ENCODE peak calls at places on chromosomes 6 and 20, in four cellular contexts. K is Panc1, Y is neural progenitor cell, S is brain microvascular endothelial cell. W is an unnamed sample.
A peak's percentile ranks its signal among the peaks of the same experiment; 100 is the strongest.

GRCh38 chr20:60332523-60332922 is 374.3 kb downstream of the CDH26 start:
- DNase-seq in S (no peak), K (no peak), Y (no peak), W (no peak)

GRCh38 chr6:70172252-70172651 is 130.6 kb downstream of the COL9A1 start:
- DNase-seq in S (no peak), K (no peak), Y (no peak), W (no peak)

GRCh38 chr6:79466222-79466834 is 70.9 kb downstream of the LCA5 start:
- DNase-seq in Y (peak; percentile 6), S (no peak), K (no peak), W (no peak)

GRCh38 chr6:39937686-39938333 is 3.5 kb upstream of the MOCS1 start:
- DNase-seq in S (no peak), K (no peak), Y (no peak), W (no peak)

GRCh38 chr20:19338960-19339359 is 126.5 kb downstream of the SLC24A3 start:
- DNase-seq in K (no peak), Y (no peak), S (no peak), W (no peak)

GRCh38 chr6:63643862-63644261 is 8.3 kb downstream of the PHF3 start:
- DNase-seq in Y (no peak), K (no peak), S (peak; percentile 15), W (no peak)

GRCh38 chr20:54995021-54995420 is 519.6 kb downstream of the DOK5 start:
- DNase-seq in K (no peak), S (no peak), Y (peak; percentile 65), W (no peak)

GRCh38 chr20:17315491-17316231 is 88.8 kb downstream of the PCSK2 start:
- DNase-seq in Y (no peak), K (no peak), S (no peak), W (no peak)

GRCh38 chr6:30922447-30922852 is 8.4 kb downstream of the VARS2 start:
- DNase-seq in Y (no peak), S (no peak), K (no peak), W (no peak)

GRCh38 chr6:67680297-67680932 is 954.7 kb upstream of the ADGRB3 start:
- DNase-seq in K (peak; percentile 12), S (peak; percentile 51), Y (no peak), W (no peak)

GRCh38 chr20:52783769-52784168 is 188.4 kb upstream of the TSHZ2 start:
- DNase-seq in S (no peak), K (no peak), Y (peak; percentile 39), W (no peak)

GRCh38 chr6:154548130-154548830 is 37.8 kb upstream of the CNKSR3 start:
- DNase-seq in Y (no peak), K (no peak), S (peak; percentile 40), W (peak; percentile 74)

GRCh38 chr6:40735126-40735920 is 148.2 kb upstream of the LRFN2 start:
- DNase-seq in S (no peak), K (no peak), Y (no peak), W (no peak)

GRCh38 chr6:146289816-146290588 is 253.6 kb upstream of the RAB32 start:
- DNase-seq in K (no peak), Y (no peak), S (peak; percentile 88), W (no peak)

GRCh38 chr6:71197770-71198169 is 90.8 kb upstream of the OGFRL1 start:
- DNase-seq in K (no peak), S (peak; percentile 63), Y (no peak), W (no peak)

GRCh38 chr6:109351231-109352132 is 30.8 kb downstream of the CD164 start:
- DNase-seq in S (no peak), K (no peak), Y (no peak), W (no peak)

GRCh38 chr20:1278993-1279392 is 12.9 kb downstream of the SNPH start:
- DNase-seq in Y (no peak), S (no peak), K (no peak), W (no peak)

GRCh38 chr6:30641048-30641447 is 5.9 kb upstream of the C6orf136 start:
- DNase-seq in S (no peak), K (no peak), Y (no peak), W (no peak)

GRCh38 chr6:46440133-46440532 is 51.1 kb downstream of the RCAN2 start:
- DNase-seq in S (no peak), K (no peak), Y (no peak), W (no peak)

GRCh38 chr6:74170118-74170517 is 474.1 kb downstream of the CD109 start:
- DNase-seq in Y (no peak), K (no peak), S (peak; percentile 7), W (no peak)

GRCh38 chr20:4559106-4559505 is 162.6 kb upstream of the PRND start:
- DNase-seq in Y (no peak), K (no peak), S (no peak), W (no peak)

GRCh38 chr6:89008763-89009374 is 45.5 kb upstream of the RNGTT start:
- DNase-seq in S (no peak), K (no peak), Y (no peak), W (no peak)

GRCh38 chr20:54985100-54985499 is 509.7 kb downstream of the DOK5 start:
- DNase-seq in K (no peak), Y (no peak), S (no peak), W (no peak)

GRCh38 chr6:71468841-71469750 is 180.5 kb downstream of the OGFRL1 start:
- DNase-seq in Y (no peak), S (peak; percentile 90), K (no peak), W (no peak)

GRCh38 chr6:108168501-108168979 is 2.7 kb downstream of the NR2E1 start:
- DNase-seq in Y (peak; percentile 90), S (no peak), K (no peak), W (peak; percentile 73)

GRCh38 chr6:84764332-84765049 is at the start of gene TBX18:
- DNase-seq in Y (peak; percentile 98), K (peak; percentile 27), S (peak; percentile 100), W (peak; percentile 42)
- H3K27ac ChIP-seq in Y (no peak within 1 kb of the TSS), K (peak within 1 kb of the TSS; percentile 72), S (peak within 1 kb of the TSS; percentile 96), W (no peak within 1 kb of the TSS)

DNA sequence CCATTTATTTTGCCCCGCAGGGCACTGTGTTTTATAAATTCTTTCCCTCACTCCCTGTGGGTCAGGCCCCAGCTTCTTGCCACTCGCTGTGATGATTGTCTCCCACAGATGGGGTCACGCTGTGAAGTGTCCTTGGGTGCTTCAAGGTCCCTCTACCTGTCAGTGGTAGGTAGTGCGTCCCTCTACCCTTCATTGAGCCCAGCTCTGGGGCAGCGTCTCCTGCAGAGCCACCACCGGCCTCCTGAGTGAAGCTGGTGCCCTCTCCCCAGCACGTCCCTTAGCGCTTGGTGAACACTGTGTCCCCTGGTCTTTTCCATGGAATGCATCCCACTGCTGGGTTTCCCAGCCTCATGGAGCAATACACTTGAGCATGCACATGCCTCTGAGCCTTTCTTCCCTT is 108.2 kb downstream of the NRN1 start:
- DNase-seq in Y (no peak), K (no peak), S (no peak), W (no peak)
- TF ChIP-seq CTCF in Y (no peak), K (no peak), S (no peak), W (no peak)

GRCh38 chr6:32933661-32934085 is 7.2 kb downstream of the HLA-DMB start:
- DNase-seq in S (peak; percentile 74), Y (peak; percentile 80), K (peak; percentile 48), W (peak; percentile 69)
- H3K27me3 ChIP-seq in S (peaks cover 21% of the 10 kb centered on the region), Y (peaks cover 26% of the 10 kb centered on the region), K (peaks cover 2% of the 10 kb centered on the region), W (no peaks in the 10 kb centered on the region)

GRCh38 chr20:25356294-25356933 is 34.2 kb downstream of the ABHD12 start:
- DNase-seq in K (no peak), Y (peak; percentile 29), S (no peak), W (peak; percentile 49)
- H3K27ac ChIP-seq in K (peak overlapping the region; percentile 12), Y (peak overlapping the region; percentile 37), S (no peak overlapping the region), W (peak overlapping the region; percentile 6)

GRCh38 chr20:47854687-47855212 is 69.5 kb upstream of the SULF2 start:
- DNase-seq in Y (peak; percentile 68), S (peak; percentile 55), K (peak; percentile 13), W (no peak)
- TF ChIP-seq CTCF in Y (peak; percentile 64), S (peak; percentile 77), K (peak; percentile 75), W (no peak)

GRCh38 chr20:63158352-63158751 is 57.6 kb downstream of the YTHDF1 start:
- DNase-seq in S (no peak), K (no peak), Y (no peak), W (no peak)

GRCh38 chr20:63161176-63161651 is 54.7 kb downstream of the YTHDF1 start:
- DNase-seq in Y (no peak), S (no peak), K (no peak), W (no peak)

GRCh38 chr20:63159826-63160640 is 55.9 kb downstream of the YTHDF1 start:
- DNase-seq in K (no peak), Y (no peak), S (no peak), W (no peak)

GRCh38 chr20:63160641-63161175 is 55.2 kb downstream of the YTHDF1 start:
- DNase-seq in K (no peak), S (no peak), Y (no peak), W (no peak)

DNA sequence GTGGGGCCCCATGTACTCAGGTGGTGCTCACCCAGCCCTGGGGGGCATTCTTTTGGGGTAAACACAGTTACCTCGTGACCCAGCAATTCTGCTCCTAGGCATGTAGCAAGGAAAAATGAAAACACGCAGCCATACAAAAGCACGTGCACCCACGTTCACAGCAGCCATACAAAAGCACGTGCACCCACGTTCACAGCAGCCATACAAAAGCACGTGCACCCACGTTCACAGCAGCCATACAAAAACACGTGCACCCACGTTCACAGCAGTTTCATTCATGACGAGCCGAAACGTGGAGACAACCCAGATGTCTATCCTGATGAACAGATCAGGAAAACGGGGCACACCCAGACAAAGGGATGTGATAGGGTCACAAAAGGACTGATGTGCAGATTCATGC is 57.1 kb downstream of the YTHDF1 start:
- DNase-seq in K (no peak), S (no peak), Y (no peak), W (no peak)
- H3K27me3 ChIP-seq in K (no peaks in the 10 kb centered on the region), S (peaks cover 5% of the 10 kb centered on the region), Y (no peaks in the 10 kb centered on the region), W (no peaks in the 10 kb centered on the region)

GRCh38 chr20:48294942-48295341 is 509.7 kb upstream of the SULF2 start:
- DNase-seq in Y (no peak), S (no peak), K (no peak), W (no peak)
- H3K27ac ChIP-seq in Y (peak overlapping the region; percentile 46), S (peak overlapping the region; percentile 37), K (no peak overlapping the region), W (no peak overlapping the region)

W was measured in pancreas.